ENCODE peak calls at places on chromosomes 12 and 14, in five cellular contexts. Z is trophoblast cell, F is H1, P is IMR-90, L is neuronal stem cell. A is an unnamed sample.

GRCh38 chr12:26358651-26359050 is 163.3 kb downstream of the SSPN start:
- DNase-seq in Z (no peak), F (no peak), P (no peak), L (no peak), A (no peak)

GRCh38 chr14:52012635-52013034 is 23.3 kb downstream of the RTRAF start:
- DNase-seq in Z (no peak), F (no peak), P (no peak), L (no peak), A (no peak)

GRCh38 chr12:131458931-131459575 is 251.8 kb upstream of the SFSWAP start:
- DNase-seq in Z (no peak), F (no peak), P (no peak), L (no peak), A (peak; percentile 28)

GRCh38 chr12:6772331-6772695 is at the start of gene LAG3:
- DNase-seq in Z (no peak), F (no peak), P (no peak), L (no peak), A (no peak)

GRCh38 chr12:42705863-42706262 is 116.3 kb upstream of the PRICKLE1 start:
- DNase-seq in Z (no peak), F (no peak), P (peak; percentile 95), L (peak; percentile 8), A (no peak)

GRCh38 chr12:45558353-45558752 is 171.2 kb upstream of the ARID2 start:
- DNase-seq in Z (no peak), F (no peak), P (no peak), L (no peak), A (no peak)

GRCh38 chr14:70642313-70643235 is 858 bp downstream of the TTC9 start:
- DNase-seq in Z (no peak), F (no peak), P (no peak), L (no peak), A (no peak)

GRCh38 chr14:79585845-79586244 is 625.5 kb downstream of the DIO2 start:
- DNase-seq in Z (peak; percentile 33), F (no peak), P (peak; percentile 55), L (no peak), A (no peak)

GRCh38 chr12:92080390-92081285 is 65.0 kb downstream of the BTG1 start:
- DNase-seq in Z (peak; percentile 86), F (no peak), P (peak; percentile 90), L (no peak), A (no peak)

GRCh38 chr14:93430889-93431670 is at the start of gene UNC79:
- DNase-seq in Z (no peak), F (peak; percentile 77), P (no peak), L (peak; percentile 61), A (peak; percentile 61)

GRCh38 chr12:19058235-19059021 is 71.1 kb upstream of the PLEKHA5 start:
- DNase-seq in Z (no peak), F (no peak), P (peak; percentile 12), L (no peak), A (peak; percentile 52)

GRCh38 chr14:67934087-67934486 is 114.5 kb downstream of the RAD51B start:
- DNase-seq in Z (peak; percentile 16), F (no peak), P (peak; percentile 85), L (peak; percentile 37), A (peak; percentile 74)

GRCh38 chr12:22729898-22730443 is 105.0 kb downstream of the ETNK1 start:
- DNase-seq in Z (no peak), F (no peak), P (peak; percentile 80), L (no peak), A (no peak)

GRCh38 chr12:15584366-15585041 is 204.7 kb downstream of the EPS8 start:
- DNase-seq in Z (no peak), F (no peak), P (peak; percentile 83), L (peak; percentile 21), A (no peak)

GRCh38 chr12:45727994-45728624 is 1.4 kb upstream of the ARID2 start:
- DNase-seq in Z (peak; percentile 14), F (no peak), P (peak; percentile 5), L (no peak), A (no peak)

GRCh38 chr14:63283501-63284248 is 35.1 kb downstream of the GPHB5 start:
- DNase-seq in Z (no peak), F (no peak), P (no peak), L (no peak), A (no peak)

GRCh38 chr12:6165418-6165817 is 34.8 kb upstream of the CD9 start:
- DNase-seq in Z (peak; percentile 34), F (no peak), P (peak; percentile 80), L (no peak), A (no peak)

GRCh38 chr12:42609605-42610004 is 20.1 kb upstream of the PRICKLE1 start:
- DNase-seq in Z (no peak), F (no peak), P (peak; percentile 49), L (no peak), A (no peak)

GRCh38 chr12:65867428-65867827 is 43.1 kb downstream of the HMGA2 start:
- DNase-seq in Z (no peak), F (no peak), P (peak; percentile 90), L (no peak), A (no peak)

GRCh38 chr12:2641209-2641608 is 153.6 kb upstream of the FKBP4 start:
- DNase-seq in Z (no peak), F (peak; percentile 79), P (peak; percentile 30), L (no peak), A (peak; percentile 82)

GRCh38 chr12:43758247-43758727 is 303 bp downstream of the PUS7L start:
- DNase-seq in Z (peak; percentile 16), F (peak; percentile 56), P (peak; percentile 38), L (peak; percentile 24), A (no peak)

GRCh38 chr12:77847665-77848431 is 17.2 kb downstream of the NAV3 start:
- DNase-seq in Z (no peak), F (no peak), P (peak; percentile 82), L (no peak), A (no peak)

GRCh38 chr12:132559652-132560420 is 50.5 kb downstream of the LRCOL1 start:
- DNase-seq in Z (no peak), F (peak; percentile 77), P (peak; percentile 36), L (no peak), A (peak; percentile 69)

GRCh38 chr14:99035712-99036593 is 236.0 kb downstream of the BCL11B start:
- DNase-seq in Z (peak; percentile 92), F (peak; percentile 71), P (peak; percentile 43), L (peak; percentile 51), A (peak; percentile 84)

GRCh38 chr14:67782090-67782489 is 34.3 kb downstream of the ZFYVE26 start:
- DNase-seq in Z (no peak), F (no peak), P (no peak), L (no peak), A (no peak)

GRCh38 chr12:123936956-123937706 is 35.5 kb downstream of the CCDC92 start:
- DNase-seq in Z (no peak), F (no peak), P (no peak), L (no peak), A (no peak)

DNA sequence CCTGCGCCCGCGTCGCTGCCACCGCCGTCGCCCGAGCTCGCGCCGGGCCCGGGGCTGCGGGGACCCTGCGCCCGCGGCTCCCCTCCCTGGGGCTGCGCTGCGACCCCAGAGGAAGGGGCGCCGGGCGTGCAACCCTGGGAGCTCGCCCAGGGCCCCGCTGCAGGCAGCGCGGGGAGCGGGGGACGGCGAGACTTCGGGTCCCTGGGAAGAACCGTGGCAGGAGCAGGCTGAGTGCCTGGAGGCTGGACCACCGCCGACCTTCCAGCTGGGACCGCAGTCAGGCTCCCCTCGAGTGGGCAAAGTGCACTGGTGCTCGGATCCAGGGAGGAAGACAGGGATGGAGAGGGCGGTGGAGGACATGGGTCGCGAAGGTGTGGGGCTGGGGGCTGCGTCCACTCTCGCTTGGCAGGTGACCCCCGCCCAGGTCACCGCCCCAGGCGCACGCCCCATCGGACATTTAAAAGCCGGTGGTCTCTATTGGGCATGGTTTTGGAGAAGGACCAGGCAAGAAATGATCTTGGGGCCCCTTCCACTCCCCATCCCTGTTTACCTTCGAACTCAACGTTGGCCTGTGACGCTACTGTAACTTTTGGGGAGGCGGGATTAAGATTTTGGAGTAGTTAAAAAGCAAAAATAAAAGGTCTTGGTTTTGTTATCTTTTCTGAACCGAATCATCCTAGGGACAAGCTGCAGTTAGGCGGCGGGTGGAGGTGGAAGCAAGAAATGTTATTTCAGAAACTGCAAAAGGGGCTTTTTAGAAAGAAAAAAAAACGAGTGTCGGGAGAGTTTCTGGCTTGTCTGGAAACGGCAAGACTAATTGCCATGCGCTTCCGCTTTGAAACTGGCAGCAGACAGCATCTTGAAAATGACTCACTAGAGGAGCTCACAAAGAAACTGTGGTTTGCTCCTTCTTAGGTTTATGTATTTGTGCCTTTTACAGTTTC is 998 bp downstream of the ELK3 start:
- DNase-seq in Z (peak; percentile 60), F (peak; percentile 68), P (peak; percentile 91), L (no peak), A (peak; percentile 51)
- H3K14ac ChIP-seq in Z (peak overlapping the region; percentile 94), F (no peak overlapping the region), P (peak overlapping the region; percentile 40), L (peak overlapping the region; percentile 97), A (no peak overlapping the region)

GRCh38 chr12:106957617-106958016 is 1.9 kb downstream of the TMEM263 start:
- DNase-seq in Z (no peak), F (no peak), P (no peak), L (no peak), A (no peak)
- H3K27ac ChIP-seq in Z (no peak overlapping the region), F (no peak overlapping the region), P (no peak overlapping the region), L (no peak overlapping the region), A (no peak overlapping the region)

GRCh38 chr12:117113231-117113630 is 14.0 kb upstream of the TESC start:
- DNase-seq in Z (no peak), F (no peak), P (no peak), L (no peak), A (no peak)

GRCh38 chr12:117109943-117110342 is 10.7 kb upstream of the TESC start:
- DNase-seq in Z (no peak), F (no peak), P (no peak), L (no peak), A (no peak)

GRCh38 chr12:117114784-117115183 is 15.6 kb upstream of the TESC start:
- DNase-seq in Z (no peak), F (no peak), P (no peak), L (no peak), A (no peak)

GRCh38 chr12:117111386-117112267 is 12.4 kb upstream of the TESC start:
- DNase-seq in Z (no peak), F (peak; percentile 60), P (no peak), L (no peak), A (peak; percentile 63)

DNA sequence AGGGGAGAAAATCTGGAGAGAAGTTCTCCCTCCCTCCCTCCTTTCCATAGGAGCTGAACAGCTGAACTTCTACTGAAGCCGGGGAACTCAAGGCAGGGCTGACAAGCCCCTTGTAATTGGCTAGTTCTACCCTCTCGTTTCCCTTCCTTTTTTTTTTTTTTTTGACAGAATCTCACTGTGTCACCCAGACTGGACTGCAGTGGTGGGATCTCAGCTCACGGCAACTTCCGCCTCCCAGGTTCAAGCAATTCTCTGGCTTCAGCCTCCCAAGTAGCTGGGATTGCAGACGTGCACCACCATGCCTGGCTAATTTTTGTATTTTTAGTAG is 13.0 kb upstream of the TESC start:
- DNase-seq in Z (no peak), F (no peak), P (no peak), L (no peak), A (no peak)
- H3K9ac ChIP-seq in Z (no peak overlapping the region), F (no peak overlapping the region), P (no peak overlapping the region), L (no peak overlapping the region), A (no peak overlapping the region)

GRCh38 chr12:67270622-67271021 is 1.5 kb downstream of the CAND1 start:
- DNase-seq in Z (no peak), F (no peak), P (no peak), L (no peak), A (no peak)

GRCh38 chr12:67275380-67275913 is 6.3 kb downstream of the CAND1 start:
- DNase-seq in Z (peak; percentile 51), F (no peak), P (no peak), L (no peak), A (no peak)

GRCh38 chr12:67276469-67276868 is 7.3 kb downstream of the CAND1 start:
- DNase-seq in Z (no peak), F (no peak), P (peak; percentile 57), L (no peak), A (no peak)

GRCh38 chr12:67271976-67272375 is 2.8 kb downstream of the CAND1 start:
- DNase-seq in Z (no peak), F (no peak), P (peak; percentile 51), L (no peak), A (no peak)

GRCh38 chr12:67274186-67274585 is 5.0 kb downstream of the CAND1 start:
- DNase-seq in Z (no peak), F (no peak), P (no peak), L (no peak), A (no peak)
- H3K14ac ChIP-seq in Z (no peak overlapping the region), F (no peak overlapping the region), P (no peak overlapping the region), L (no peak overlapping the region), A (no peak overlapping the region)

A was measured in H9.